ENCODE peak calls at places on chromosomes 4 and X, in six cellular contexts. One of them, this sample, is unnamed.

GRCh38 chrX:100829730-100830129 is 9.5 kb downstream of the CSTF2 start:
- DNase-seq in A549: no peak
- DNase-seq in IMR-90: peak
- DNase-seq in MM.1S: no peak
- DNase-seq in lung: no peak
- DNase-seq in cardiac muscle cell: no peak
- DNase-seq in this sample: no peak

GRCh38 chr4:110270492-110271197 is 72.2 kb upstream of the ELOVL6 start:
- DNase-seq in A549: no peak
- DNase-seq in IMR-90: peak
- DNase-seq in MM.1S: no peak
- DNase-seq in lung: no peak
- DNase-seq in cardiac muscle cell: no peak
- DNase-seq in this sample: no peak

GRCh38 chrX:27998666-27999065 is 17.4 kb upstream of the DCAF8L1 start:
- DNase-seq in A549: no peak
- DNase-seq in IMR-90: no peak
- DNase-seq in MM.1S: no peak
- DNase-seq in lung: no peak
- DNase-seq in cardiac muscle cell: no peak
- DNase-seq in this sample: no peak

GRCh38 chr4:38189445-38189844 is 229.2 kb downstream of the PTTG2 start:
- DNase-seq in A549: peak
- DNase-seq in IMR-90: peak
- DNase-seq in MM.1S: no peak
- DNase-seq in lung: no peak
- DNase-seq in cardiac muscle cell: no peak
- DNase-seq in this sample: no peak

GRCh38 chr4:40283968-40284367 is 51.2 kb upstream of the CHRNA9 start:
- DNase-seq in A549: peak
- DNase-seq in IMR-90: no peak
- DNase-seq in MM.1S: no peak
- DNase-seq in lung: no peak
- DNase-seq in cardiac muscle cell: no peak
- DNase-seq in this sample: no peak

GRCh38 chr4:71206763-71207162 is 132.1 kb upstream of the SLC4A4 start:
- DNase-seq in A549: no peak
- DNase-seq in IMR-90: peak
- DNase-seq in MM.1S: no peak
- DNase-seq in lung: no peak
- DNase-seq in cardiac muscle cell: no peak
- DNase-seq in this sample: no peak

GRCh38 chr4:71009796-71010588 is 16.5 kb downstream of the DCK start:
- DNase-seq in A549: peak
- DNase-seq in IMR-90: peak
- DNase-seq in MM.1S: peak
- DNase-seq in lung: no peak
- DNase-seq in cardiac muscle cell: peak
- DNase-seq in this sample: peak

GRCh38 chr4:92521941-92522340 is 218.2 kb downstream of the GRID2 start:
- DNase-seq in A549: no peak
- DNase-seq in IMR-90: no peak
- DNase-seq in MM.1S: no peak
- DNase-seq in lung: no peak
- DNase-seq in cardiac muscle cell: no peak
- DNase-seq in this sample: no peak

GRCh38 chr4:173490817-173491518 is 39.1 kb downstream of the HAND2 start:
- DNase-seq in A549: no peak
- DNase-seq in IMR-90: peak
- DNase-seq in MM.1S: no peak
- DNase-seq in lung: no peak
- DNase-seq in cardiac muscle cell: no peak
- DNase-seq in this sample: no peak

GRCh38 chrX:15745179-15745578 is 7.1 kb downstream of the CA5B start:
- DNase-seq in A549: no peak
- DNase-seq in IMR-90: peak
- DNase-seq in MM.1S: no peak
- DNase-seq in lung: no peak
- DNase-seq in cardiac muscle cell: no peak
- DNase-seq in this sample: peak

GRCh38 chr4:139099366-139099982 is 77.5 kb downstream of the ELF2 start:
- DNase-seq in A549: peak
- DNase-seq in IMR-90: peak
- DNase-seq in MM.1S: peak
- DNase-seq in lung: peak
- DNase-seq in cardiac muscle cell: peak
- DNase-seq in this sample: peak

GRCh38 chr4:7436256-7436655 is 1.5 kb upstream of the PSAPL1 start:
- DNase-seq in A549: no peak
- DNase-seq in IMR-90: no peak
- DNase-seq in MM.1S: no peak
- DNase-seq in lung: no peak
- DNase-seq in cardiac muscle cell: no peak
- DNase-seq in this sample: no peak

GRCh38 chr4:3531306-3531886 is 826 bp downstream of the LRPAP1 start:
- DNase-seq in A549: no peak
- DNase-seq in IMR-90: no peak
- DNase-seq in MM.1S: no peak
- DNase-seq in lung: no peak
- DNase-seq in cardiac muscle cell: no peak
- DNase-seq in this sample: no peak

DNA sequence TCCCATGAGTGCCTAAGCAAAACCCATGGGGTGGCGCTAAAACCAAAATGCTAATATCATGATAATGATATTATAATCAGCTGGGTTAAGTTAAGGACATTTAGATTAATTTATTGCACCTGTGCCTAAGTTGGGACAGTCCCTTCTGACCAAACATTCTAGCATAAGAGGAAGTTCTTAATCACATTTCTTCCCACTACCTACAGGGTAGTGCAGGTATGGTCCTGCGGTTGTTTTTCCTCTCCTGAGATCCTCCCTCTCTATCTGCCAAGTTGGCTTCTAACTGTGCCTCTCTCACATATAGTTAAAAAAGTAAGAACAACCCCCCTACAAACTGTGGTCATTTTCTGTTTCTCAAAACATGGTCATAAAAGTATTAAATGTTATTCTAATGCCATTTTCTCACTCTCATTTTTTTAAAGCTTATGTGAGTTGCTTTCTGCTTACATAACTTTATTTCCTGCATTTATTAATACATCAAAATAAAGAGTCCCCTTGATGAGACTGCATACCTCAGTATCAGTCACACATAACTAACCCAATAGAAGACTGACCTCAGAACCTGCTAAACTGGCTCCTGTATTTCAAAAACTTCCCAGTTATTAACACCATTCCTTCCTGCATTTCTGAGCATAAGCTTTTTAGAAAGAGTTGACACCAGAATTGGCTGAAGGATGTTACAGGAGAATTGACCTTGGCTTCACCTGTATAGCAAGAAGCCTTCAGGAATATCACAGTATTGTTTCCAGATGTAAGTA is 1332.5 kb downstream of the FSTL5 start:
- DNase-seq in A549: no peak
- DNase-seq in IMR-90: no peak
- DNase-seq in MM.1S: peak
- DNase-seq in lung: no peak
- DNase-seq in cardiac muscle cell: no peak
- DNase-seq in this sample: no peak
- H3K4me3 ChIP-seq in A549: no peak
- H3K4me3 ChIP-seq in IMR-90: no peak
- H3K4me3 ChIP-seq in MM.1S: no peak
- H3K4me3 ChIP-seq in lung: no peak
- H3K4me3 ChIP-seq in cardiac muscle cell: no peak
- H3K4me3 ChIP-seq in this sample: no peak

DNA sequence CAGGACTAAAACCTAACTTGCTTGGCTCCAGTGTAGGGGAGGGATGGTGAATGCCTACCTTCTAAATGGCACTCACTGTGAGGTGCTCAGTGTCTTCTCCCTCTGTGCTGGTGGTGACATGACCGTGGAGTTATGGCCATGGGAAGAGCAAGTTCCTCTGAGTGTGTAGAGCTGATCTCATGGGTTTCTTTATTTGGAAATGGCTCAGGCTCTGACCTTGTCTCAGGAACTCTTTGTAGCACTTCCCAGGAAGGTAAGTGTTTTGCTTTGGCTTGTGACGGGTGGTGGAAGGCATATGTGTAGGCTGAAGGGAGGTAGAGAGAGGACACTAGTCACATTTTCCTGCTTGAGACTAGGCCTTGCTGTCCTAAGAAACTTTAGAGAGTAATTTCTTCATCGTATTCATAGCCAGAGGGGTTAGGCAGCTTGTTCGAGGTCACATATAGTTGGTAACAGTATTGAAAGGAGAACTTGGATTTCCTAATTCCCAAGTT is 6.5 kb downstream of the MSN start:
- DNase-seq in A549: no peak
- DNase-seq in IMR-90: no peak
- DNase-seq in MM.1S: no peak
- DNase-seq in lung: no peak
- DNase-seq in cardiac muscle cell: no peak
- DNase-seq in this sample: no peak
- H3K4me3 ChIP-seq in A549: no peak
- H3K4me3 ChIP-seq in IMR-90: no peak
- H3K4me3 ChIP-seq in MM.1S: peak
- H3K4me3 ChIP-seq in lung: no peak
- H3K4me3 ChIP-seq in cardiac muscle cell: no peak
- H3K4me3 ChIP-seq in this sample: no peak

GRCh38 chr4:89469930-89470375 is 162.4 kb upstream of the GPRIN3 start:
- DNase-seq in A549: no peak
- DNase-seq in IMR-90: peak
- DNase-seq in MM.1S: peak
- DNase-seq in lung: no peak
- DNase-seq in cardiac muscle cell: no peak
- DNase-seq in this sample: no peak

GRCh38 chr4:89468632-89469031 is 161.0 kb upstream of the GPRIN3 start:
- DNase-seq in A549: no peak
- DNase-seq in IMR-90: no peak
- DNase-seq in MM.1S: no peak
- DNase-seq in lung: no peak
- DNase-seq in cardiac muscle cell: no peak
- DNase-seq in this sample: no peak

DNA sequence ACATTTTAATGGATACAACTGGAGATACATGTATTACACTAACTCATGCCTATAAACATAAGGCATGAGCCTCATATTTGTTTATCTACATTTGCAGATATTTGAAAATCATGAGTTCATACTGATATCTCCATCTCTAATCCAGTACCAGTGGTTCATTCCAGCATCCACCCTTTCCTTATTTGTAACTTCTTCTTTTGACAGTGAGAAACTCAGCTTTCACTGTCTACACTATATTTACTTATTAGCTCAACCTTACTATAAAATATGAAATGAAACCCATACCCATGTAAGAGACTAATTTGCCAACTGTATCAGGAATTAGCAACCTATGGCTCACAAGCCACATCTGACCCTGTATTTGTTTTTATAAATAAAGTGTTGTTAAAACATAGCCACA is 161.9 kb upstream of the GPRIN3 start:
- DNase-seq in A549: no peak
- DNase-seq in IMR-90: peak
- DNase-seq in MM.1S: no peak
- DNase-seq in lung: no peak
- DNase-seq in cardiac muscle cell: no peak
- DNase-seq in this sample: no peak
- H3K4me3 ChIP-seq in A549: no peak
- H3K4me3 ChIP-seq in IMR-90: peak
- H3K4me3 ChIP-seq in MM.1S: no peak
- H3K4me3 ChIP-seq in lung: no peak
- H3K4me3 ChIP-seq in cardiac muscle cell: no peak
- H3K4me3 ChIP-seq in this sample: no peak

GRCh38 chr4:823761-824460 is 2.0 kb downstream of the CPLX1 start:
- DNase-seq in A549: no peak
- DNase-seq in IMR-90: no peak
- DNase-seq in MM.1S: no peak
- DNase-seq in lung: no peak
- DNase-seq in cardiac muscle cell: no peak
- DNase-seq in this sample: no peak

GRCh38 chr4:825063-825968 is 613 bp downstream of the CPLX1 start:
- DNase-seq in A549: no peak
- DNase-seq in IMR-90: no peak
- DNase-seq in MM.1S: no peak
- DNase-seq in lung: no peak
- DNase-seq in cardiac muscle cell: peak
- DNase-seq in this sample: peak

GRCh38 chr4:823093-823760 is 2.7 kb downstream of the CPLX1 start:
- DNase-seq in A549: no peak
- DNase-seq in IMR-90: no peak
- DNase-seq in MM.1S: no peak
- DNase-seq in lung: no peak
- DNase-seq in cardiac muscle cell: no peak
- DNase-seq in this sample: no peak

GRCh38 chr4:825969-826330 is at the start of gene CPLX1:
- DNase-seq in A549: no peak
- DNase-seq in IMR-90: no peak
- DNase-seq in MM.1S: no peak
- DNase-seq in lung: no peak
- DNase-seq in cardiac muscle cell: peak
- DNase-seq in this sample: peak

GRCh38 chr4:824461-825062 is 1.4 kb downstream of the CPLX1 start:
- DNase-seq in A549: no peak
- DNase-seq in IMR-90: no peak
- DNase-seq in MM.1S: no peak
- DNase-seq in lung: no peak
- DNase-seq in cardiac muscle cell: no peak
- DNase-seq in this sample: no peak
- H3K4me3 ChIP-seq in A549: no peak
- H3K4me3 ChIP-seq in IMR-90: no peak
- H3K4me3 ChIP-seq in MM.1S: no peak
- H3K4me3 ChIP-seq in lung: no peak
- H3K4me3 ChIP-seq in cardiac muscle cell: no peak
- H3K4me3 ChIP-seq in this sample: no peak

GRCh38 chr4:87423313-87424031 is 1.1 kb downstream of the NUDT9 start:
- DNase-seq in A549: no peak
- DNase-seq in IMR-90: no peak
- DNase-seq in MM.1S: peak
- DNase-seq in lung: no peak
- DNase-seq in cardiac muscle cell: no peak
- DNase-seq in this sample: no peak

GRCh38 chr4:87422104-87423052 is at the start of gene NUDT9:
- DNase-seq in A549: peak
- DNase-seq in IMR-90: peak
- DNase-seq in MM.1S: peak
- DNase-seq in lung: peak
- DNase-seq in cardiac muscle cell: peak
- DNase-seq in this sample: peak

GRCh38 chr4:87419578-87420249 is 2.7 kb upstream of the NUDT9 start:
- DNase-seq in A549: no peak
- DNase-seq in IMR-90: no peak
- DNase-seq in MM.1S: no peak
- DNase-seq in lung: no peak
- DNase-seq in cardiac muscle cell: no peak
- DNase-seq in this sample: no peak

GRCh38 chr4:87416965-87417364 is 5.4 kb upstream of the NUDT9 start:
- DNase-seq in A549: no peak
- DNase-seq in IMR-90: no peak
- DNase-seq in MM.1S: no peak
- DNase-seq in lung: no peak
- DNase-seq in cardiac muscle cell: no peak
- DNase-seq in this sample: no peak

GRCh38 chr4:87420431-87420830 is 1.9 kb upstream of the NUDT9 start:
- DNase-seq in A549: no peak
- DNase-seq in IMR-90: no peak
- DNase-seq in MM.1S: no peak
- DNase-seq in lung: no peak
- DNase-seq in cardiac muscle cell: no peak
- DNase-seq in this sample: peak
- H3K4me3 ChIP-seq in A549: no peak
- H3K4me3 ChIP-seq in IMR-90: no peak
- H3K4me3 ChIP-seq in MM.1S: no peak
- H3K4me3 ChIP-seq in lung: no peak
- H3K4me3 ChIP-seq in cardiac muscle cell: no peak
- H3K4me3 ChIP-seq in this sample: no peak

This sample was measured in HAP-1.